ENCODE peak calls at places on chromosomes 12 and 14, in six cellular contexts. One of them, this sample, is unnamed.

GRCh38 chr12:106183735-106184134 is 45.0 kb upstream of the NUAK1 start:
- DNase-seq in mesenchymal stem cell: no peak
- DNase-seq in IMR-90: no peak
- DNase-seq in H1: no peak
- DNase-seq in neuronal stem cell: no peak
- DNase-seq in trophoblast cell: no peak
- DNase-seq in this sample: no peak

GRCh38 chr12:131860472-131861260 is 32.5 kb downstream of the MMP17 start:
- DNase-seq in mesenchymal stem cell: peak; percentile 94
- DNase-seq in IMR-90: peak; percentile 57
- DNase-seq in H1: no peak
- DNase-seq in neuronal stem cell: peak; percentile 21
- DNase-seq in trophoblast cell: peak; percentile 96
- DNase-seq in this sample: peak; percentile 85

GRCh38 chr12:89448951-89449371 is 75.6 kb downstream of the GALNT4 start:
- DNase-seq in mesenchymal stem cell: peak; percentile 90
- DNase-seq in IMR-90: peak; percentile 54
- DNase-seq in H1: no peak
- DNase-seq in neuronal stem cell: no peak
- DNase-seq in trophoblast cell: peak; percentile 38
- DNase-seq in this sample: no peak

GRCh38 chr14:95346820-95347219 is 27.1 kb upstream of the CLMN start:
- DNase-seq in mesenchymal stem cell: no peak
- DNase-seq in IMR-90: no peak
- DNase-seq in H1: no peak
- DNase-seq in neuronal stem cell: no peak
- DNase-seq in trophoblast cell: peak; percentile 50
- DNase-seq in this sample: peak; percentile 74

GRCh38 chr12:84136862-84137367 is 775.7 kb downstream of the SLC6A15 start:
- DNase-seq in mesenchymal stem cell: peak; percentile 66
- DNase-seq in IMR-90: peak; percentile 73
- DNase-seq in H1: no peak
- DNase-seq in neuronal stem cell: no peak
- DNase-seq in trophoblast cell: no peak
- DNase-seq in this sample: no peak

GRCh38 chr14:46368275-46368674 is 283.3 kb downstream of the RPL10L start:
- DNase-seq in mesenchymal stem cell: no peak
- DNase-seq in IMR-90: no peak
- DNase-seq in H1: no peak
- DNase-seq in neuronal stem cell: no peak
- DNase-seq in trophoblast cell: no peak
- DNase-seq in this sample: no peak

GRCh38 chr12:132209654-132210222 is 65.5 kb downstream of the NOC4L start:
- DNase-seq in mesenchymal stem cell: no peak
- DNase-seq in IMR-90: no peak
- DNase-seq in H1: no peak
- DNase-seq in neuronal stem cell: no peak
- DNase-seq in trophoblast cell: no peak
- DNase-seq in this sample: no peak

GRCh38 chr12:79016181-79016580 is 151.6 kb downstream of the SYT1 start:
- DNase-seq in mesenchymal stem cell: no peak
- DNase-seq in IMR-90: no peak
- DNase-seq in H1: no peak
- DNase-seq in neuronal stem cell: no peak
- DNase-seq in trophoblast cell: no peak
- DNase-seq in this sample: no peak

GRCh38 chr14:99982449-99983250 is 82.6 kb upstream of the EVL start:
- DNase-seq in mesenchymal stem cell: peak; percentile 71
- DNase-seq in IMR-90: peak; percentile 74
- DNase-seq in H1: peak; percentile 46
- DNase-seq in neuronal stem cell: peak; percentile 54
- DNase-seq in trophoblast cell: peak; percentile 78
- DNase-seq in this sample: peak; percentile 48

GRCh38 chr12:42426733-42427132 is 100.8 kb downstream of the PPHLN1 start:
- DNase-seq in mesenchymal stem cell: peak; percentile 70
- DNase-seq in IMR-90: peak; percentile 72
- DNase-seq in H1: no peak
- DNase-seq in neuronal stem cell: no peak
- DNase-seq in trophoblast cell: peak; percentile 14
- DNase-seq in this sample: peak; percentile 55

GRCh38 chr12:124397807-124398577 is 103.1 kb downstream of the RFLNA start:
- DNase-seq in mesenchymal stem cell: no peak
- DNase-seq in IMR-90: peak; percentile 41
- DNase-seq in H1: no peak
- DNase-seq in neuronal stem cell: no peak
- DNase-seq in trophoblast cell: no peak
- DNase-seq in this sample: no peak
- H3K14ac ChIP-seq in mesenchymal stem cell: no peak overlapping the region
- H3K14ac ChIP-seq in IMR-90: no peak overlapping the region
- H3K14ac ChIP-seq in H1: no peak overlapping the region
- H3K14ac ChIP-seq in neuronal stem cell: no peak overlapping the region
- H3K14ac ChIP-seq in trophoblast cell: no peak overlapping the region
- H3K14ac ChIP-seq in this sample: no peak overlapping the region

DNA sequence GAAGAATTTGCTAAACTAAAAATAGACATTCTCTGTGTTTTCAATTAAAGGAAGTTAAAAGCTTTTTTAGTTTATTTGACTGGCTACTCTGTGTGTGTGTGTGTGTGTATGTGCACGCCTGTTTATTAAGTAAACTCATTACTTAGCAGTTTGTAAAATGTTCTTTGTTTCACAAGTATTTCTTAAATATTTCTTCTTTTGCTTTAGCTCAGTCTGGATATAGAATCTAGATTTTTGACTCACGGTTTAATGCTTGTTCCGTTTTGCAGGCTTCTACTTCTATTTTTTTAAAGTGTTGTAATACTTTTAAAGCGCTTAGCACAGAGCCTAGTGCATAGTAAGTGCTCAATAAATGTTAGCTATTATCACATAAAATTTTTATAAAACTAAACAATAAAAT is 46.5 kb upstream of the KCNMB4 start:
- DNase-seq in mesenchymal stem cell: no peak
- DNase-seq in IMR-90: no peak
- DNase-seq in H1: no peak
- DNase-seq in neuronal stem cell: no peak
- DNase-seq in trophoblast cell: no peak
- DNase-seq in this sample: no peak
- H3K4me2 ChIP-seq in mesenchymal stem cell: no peak overlapping the region
- H3K4me2 ChIP-seq in IMR-90: no peak overlapping the region
- H3K4me2 ChIP-seq in H1: no peak overlapping the region
- H3K4me2 ChIP-seq in neuronal stem cell: no peak overlapping the region
- H3K4me2 ChIP-seq in trophoblast cell: no peak overlapping the region
- H3K4me2 ChIP-seq in this sample: no peak overlapping the region

GRCh38 chr12:57853864-57854556 is 7.5 kb upstream of the CTDSP2 start:
- DNase-seq in mesenchymal stem cell: no peak
- DNase-seq in IMR-90: no peak
- DNase-seq in H1: no peak
- DNase-seq in neuronal stem cell: no peak
- DNase-seq in trophoblast cell: no peak
- DNase-seq in this sample: no peak

GRCh38 chr12:57851552-57852186 is 5.1 kb upstream of the CTDSP2 start:
- DNase-seq in mesenchymal stem cell: no peak
- DNase-seq in IMR-90: no peak
- DNase-seq in H1: no peak
- DNase-seq in neuronal stem cell: no peak
- DNase-seq in trophoblast cell: no peak
- DNase-seq in this sample: no peak

GRCh38 chr12:57852195-57852594 is 5.7 kb upstream of the CTDSP2 start:
- DNase-seq in mesenchymal stem cell: no peak
- DNase-seq in IMR-90: no peak
- DNase-seq in H1: no peak
- DNase-seq in neuronal stem cell: no peak
- DNase-seq in trophoblast cell: no peak
- DNase-seq in this sample: peak; percentile 36

GRCh38 chr12:57850924-57851323 is 4.4 kb upstream of the CTDSP2 start:
- DNase-seq in mesenchymal stem cell: no peak
- DNase-seq in IMR-90: no peak
- DNase-seq in H1: no peak
- DNase-seq in neuronal stem cell: no peak
- DNase-seq in trophoblast cell: no peak
- DNase-seq in this sample: peak; percentile 66

GRCh38 chr12:57852620-57853509 is 6.3 kb upstream of the CTDSP2 start:
- DNase-seq in mesenchymal stem cell: peak; percentile 43
- DNase-seq in IMR-90: no peak
- DNase-seq in H1: peak; percentile 80
- DNase-seq in neuronal stem cell: peak; percentile 72
- DNase-seq in trophoblast cell: no peak
- DNase-seq in this sample: peak; percentile 90
- H3K9ac ChIP-seq in mesenchymal stem cell: peak overlapping the region; percentile 68
- H3K9ac ChIP-seq in IMR-90: no peak overlapping the region
- H3K9ac ChIP-seq in H1: no peak overlapping the region
- H3K9ac ChIP-seq in neuronal stem cell: no peak overlapping the region
- H3K9ac ChIP-seq in trophoblast cell: no peak overlapping the region
- H3K9ac ChIP-seq in this sample: peak overlapping the region; percentile 8

DNA sequence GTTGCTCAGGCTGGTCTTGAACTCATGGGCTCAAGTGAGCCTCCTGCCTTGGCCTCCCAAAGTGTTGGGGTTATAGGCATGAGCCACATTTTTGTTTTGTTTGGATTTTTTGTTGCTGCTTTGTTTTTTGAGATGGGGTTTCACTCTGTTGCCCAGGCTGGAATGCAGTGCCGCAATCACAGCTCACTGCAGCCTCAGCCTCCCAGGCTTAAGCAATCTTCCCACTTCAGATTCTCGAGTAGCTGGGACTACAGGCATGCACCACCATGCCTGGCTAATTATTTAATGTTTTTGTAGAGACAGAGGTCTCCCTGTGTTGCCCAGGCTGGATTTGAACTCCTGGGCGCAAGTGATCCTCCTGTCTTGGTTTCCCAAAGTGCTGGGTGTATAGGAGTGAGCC is 5.7 kb upstream of the PLEK2 start:
- DNase-seq in mesenchymal stem cell: peak; percentile 55
- DNase-seq in IMR-90: peak; percentile 25
- DNase-seq in H1: no peak
- DNase-seq in neuronal stem cell: no peak
- DNase-seq in trophoblast cell: peak; percentile 54
- DNase-seq in this sample: no peak
- H3K14ac ChIP-seq in mesenchymal stem cell: no peak overlapping the region
- H3K14ac ChIP-seq in IMR-90: no peak overlapping the region
- H3K14ac ChIP-seq in H1: no peak overlapping the region
- H3K14ac ChIP-seq in neuronal stem cell: no peak overlapping the region
- H3K14ac ChIP-seq in trophoblast cell: no peak overlapping the region
- H3K14ac ChIP-seq in this sample: no peak overlapping the region

GRCh38 chr12:95243497-95244183 is 26.0 kb downstream of the VEZT start:
- DNase-seq in mesenchymal stem cell: no peak
- DNase-seq in IMR-90: no peak
- DNase-seq in H1: no peak
- DNase-seq in neuronal stem cell: no peak
- DNase-seq in trophoblast cell: no peak
- DNase-seq in this sample: no peak
- H3K4me2 ChIP-seq in mesenchymal stem cell: no peak overlapping the region
- H3K4me2 ChIP-seq in IMR-90: no peak overlapping the region
- H3K4me2 ChIP-seq in H1: no peak overlapping the region
- H3K4me2 ChIP-seq in neuronal stem cell: no peak overlapping the region
- H3K4me2 ChIP-seq in trophoblast cell: no peak overlapping the region
- H3K4me2 ChIP-seq in this sample: no peak overlapping the region